ENCODE peak calls at places on chromosome 12, in four cellular contexts. J is heart right ventricle, V is neuronal stem cell, U is Panc1. C is an unnamed sample.

GRCh38 chr12:3137268-3137761 is 60.1 kb downstream of the TSPAN9 start:
- DNase-seq in J (peak; percentile 74), V (no peak), U (no peak), C (peak; percentile 47)

GRCh38 chr12:122884860-122885259 is 11.1 kb downstream of the VPS37B start:
- DNase-seq in J (no peak), V (no peak), U (no peak), C (no peak)

GRCh38 chr12:103529306-103529705 is 33.5 kb upstream of the C12orf42 start:
- DNase-seq in J (no peak), V (no peak), U (no peak), C (no peak)

GRCh38 chr12:57111046-57111698 is at the start of gene STAT6:
- DNase-seq in J (peak; percentile 75), V (no peak), U (no peak), C (peak; percentile 80)

GRCh38 chr12:51025182-51025747 is 919 bp downstream of the SLC11A2 start:
- DNase-seq in J (no peak), V (no peak), U (no peak), C (no peak)

GRCh38 chr12:97767347-97767746 is 304.7 kb downstream of the RMST start:
- DNase-seq in J (no peak), V (no peak), U (no peak), C (no peak)

GRCh38 chr12:119457251-119457650 is 122.7 kb downstream of the CCDC60 start:
- DNase-seq in J (no peak), V (no peak), U (no peak), C (no peak)

GRCh38 chr12:96170762-96171161 is 23.4 kb upstream of the ELK3 start:
- DNase-seq in J (no peak), V (no peak), U (no peak), C (no peak)

GRCh38 chr12:130041983-130042812 is 120.1 kb upstream of the FZD10 start:
- DNase-seq in J (peak; percentile 37), V (peak; percentile 57), U (no peak), C (no peak)

GRCh38 chr12:59808317-59808910 is 212.6 kb downstream of the SLC16A7 start:
- DNase-seq in J (no peak), V (peak; percentile 6), U (peak; percentile 18), C (peak; percentile 9)

GRCh38 chr12:113385282-113385882 is 18.3 kb downstream of the SDS start:
- DNase-seq in J (no peak), V (no peak), U (no peak), C (no peak)

GRCh38 chr12:94545937-94546771 is 86.5 kb upstream of the CEP83 start:
- DNase-seq in J (no peak), V (peak; percentile 43), U (peak; percentile 12), C (peak; percentile 51)

GRCh38 chr12:53074290-53074998 is 4.7 kb downstream of the SPRYD3 start:
- DNase-seq in J (no peak), V (no peak), U (no peak), C (no peak)

GRCh38 chr12:92717202-92717601 is 14.4 kb downstream of the PLEKHG7 start:
- DNase-seq in J (no peak), V (no peak), U (no peak), C (no peak)

GRCh38 chr12:991350-992278 is 591 bp downstream of the ERC1 start:
- DNase-seq in J (no peak), V (no peak), U (no peak), C (peak; percentile 67)

GRCh38 chr12:104888892-104889291 is 69.2 kb downstream of the SLC41A2 start:
- DNase-seq in J (no peak), V (no peak), U (no peak), C (no peak)

GRCh38 chr12:49345048-49345839 is 1.4 kb upstream of the DNAJC22 start:
- DNase-seq in J (no peak), V (no peak), U (no peak), C (no peak)

GRCh38 chr12:11508699-11509098 is 113.3 kb upstream of the PRB2 start:
- DNase-seq in J (no peak), V (no peak), U (no peak), C (no peak)

GRCh38 chr12:131007031-131007793 is 53.5 kb downstream of the ADGRD1 start:
- DNase-seq in J (peak; percentile 71), V (no peak), U (no peak), C (no peak)

GRCh38 chr12:57233357-57234232 is 4.1 kb downstream of the SHMT2 start:
- DNase-seq in J (no peak), V (no peak), U (no peak), C (no peak)

GRCh38 chr12:80317899-80318298 is 126.1 kb upstream of the PTPRQ start:
- DNase-seq in J (no peak), V (no peak), U (no peak), C (no peak)

GRCh38 chr12:122886851-122887816 is 8.8 kb downstream of the VPS37B start:
- DNase-seq in J (no peak), V (no peak), U (peak; percentile 83), C (no peak)

DNA sequence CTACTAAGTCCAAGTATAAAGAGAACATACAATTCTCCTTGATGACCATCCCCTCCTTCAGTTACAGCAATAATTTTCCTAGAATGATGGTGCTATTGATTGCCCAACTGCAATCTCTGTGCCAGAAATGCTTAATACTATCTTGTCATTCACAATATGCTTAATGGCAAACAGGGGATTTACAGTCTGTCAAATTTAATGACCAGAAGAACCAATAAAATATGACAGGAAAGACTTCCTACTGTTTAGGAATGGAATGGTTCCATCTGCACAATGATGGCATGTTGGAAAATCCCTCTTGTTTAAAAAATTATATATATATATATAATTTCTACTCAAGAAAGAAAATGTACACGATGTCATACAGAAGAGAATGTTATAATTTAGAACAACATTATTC is 623.2 kb downstream of the CCER1 start:
- DNase-seq in J (no peak), V (no peak), U (no peak), C (no peak)
- H3K4me3 ChIP-seq in J (no peak overlapping the region), V (no peak overlapping the region), U (no peak overlapping the region), C (no peak overlapping the region)

DNA sequence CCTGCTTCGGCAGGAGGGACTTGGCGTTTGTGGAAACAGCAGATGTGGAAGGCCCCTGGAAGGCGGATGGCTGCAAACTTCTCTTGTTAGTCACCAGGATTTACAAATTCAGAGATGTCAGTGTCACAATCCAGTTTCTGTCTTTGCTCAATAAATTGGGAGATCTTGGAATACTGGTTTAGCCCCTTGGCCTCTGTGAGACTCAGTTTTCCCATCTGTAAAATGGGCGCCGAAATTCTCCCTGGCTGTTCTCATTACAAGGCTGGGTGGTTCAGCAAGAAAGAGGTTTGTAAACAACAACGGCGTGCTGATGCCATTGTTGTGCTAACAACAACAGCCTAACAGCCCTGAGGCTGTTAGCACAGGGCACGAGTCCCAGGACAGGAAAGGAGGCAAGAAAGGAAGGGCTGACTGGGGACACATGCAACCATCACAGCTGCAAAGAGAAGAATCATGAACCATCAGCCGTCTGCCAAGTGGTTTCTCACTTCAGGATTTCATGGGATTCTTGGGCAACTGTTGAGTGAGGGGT is 127.5 kb downstream of the AACS start:
- DNase-seq in J (no peak), V (no peak), U (no peak), C (no peak)
- H3K27me3 ChIP-seq in J (peaks cover 62% of the 10 kb centered on the region), V (peaks cover 43% of the 10 kb centered on the region), U (peaks cover 27% of the 10 kb centered on the region), C (peaks cover 26% of the 10 kb centered on the region)

DNA sequence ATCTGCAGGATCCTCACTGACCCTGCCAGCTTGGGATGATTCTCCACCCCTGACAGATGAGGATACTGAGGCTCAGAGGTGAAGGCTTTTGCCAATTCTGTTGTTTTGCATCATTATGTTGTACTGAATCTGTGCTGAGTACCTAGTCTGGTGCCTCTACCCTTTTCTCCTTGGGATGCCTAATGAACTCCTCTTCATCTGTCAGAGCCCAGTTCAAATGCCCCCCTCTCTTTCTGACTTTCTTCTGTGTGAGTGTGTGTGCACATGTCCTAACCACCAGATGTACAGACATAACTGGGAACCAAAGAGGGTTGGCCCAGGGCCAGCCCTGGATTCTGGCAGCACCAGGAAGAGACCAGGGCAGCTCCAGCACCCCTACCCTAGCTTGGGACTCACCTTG is 22.8 kb downstream of the FOXN4 start:
- DNase-seq in J (no peak), V (no peak), U (no peak), C (no peak)
- H3K4me1 ChIP-seq in J (no peaks in the 10 kb centered on the region), V (peaks cover 8% of the 10 kb centered on the region), U (no peaks in the 10 kb centered on the region), C (no peaks in the 10 kb centered on the region)

GRCh38 chr12:32400866-32401265 is 1.5 kb downstream of the FGD4 start:
- DNase-seq in J (no peak), V (no peak), U (no peak), C (no peak)
- H3K4me3 ChIP-seq in J (peak overlapping the region; percentile 77), V (no peak overlapping the region), U (no peak overlapping the region), C (no peak overlapping the region)

DNA sequence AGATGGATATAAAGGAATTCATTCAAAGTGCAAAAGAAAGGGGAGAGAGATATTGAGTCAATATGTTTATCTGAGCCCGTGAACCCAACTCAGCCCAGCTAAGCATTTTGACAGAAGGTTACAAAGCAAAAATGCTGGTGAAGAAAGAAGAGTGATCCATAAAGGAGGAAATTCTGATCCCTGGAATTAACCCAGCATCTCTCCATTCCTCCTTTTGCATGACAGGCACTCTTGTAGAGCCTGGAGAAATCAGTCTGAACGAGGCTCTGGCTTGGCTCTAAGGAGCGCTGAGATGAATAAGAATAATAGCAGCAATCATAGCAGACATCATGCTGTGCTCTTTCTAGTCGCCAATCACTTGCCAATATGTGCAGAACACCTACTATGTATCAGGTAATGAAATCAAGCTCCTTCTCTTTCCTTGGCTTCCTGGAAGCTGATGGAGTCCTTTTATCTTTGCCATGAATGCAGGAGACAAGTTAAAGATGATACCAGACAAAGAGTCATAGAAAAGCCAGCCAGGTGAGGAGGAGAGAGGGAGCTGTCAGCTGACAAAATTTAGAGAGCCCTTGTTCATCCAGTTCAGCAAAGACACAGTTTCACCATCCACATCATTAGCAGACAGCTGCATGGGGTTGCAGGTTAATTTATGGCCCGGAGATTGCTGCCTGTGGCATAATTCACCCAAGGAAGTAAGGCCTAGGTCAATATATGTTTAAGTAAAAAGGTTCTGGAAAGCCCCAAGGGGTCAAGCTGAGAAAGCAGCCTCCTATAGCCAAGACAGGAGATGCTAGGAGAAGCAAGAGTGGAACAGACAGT is 476.5 kb upstream of the TBX3 start:
- DNase-seq in J (no peak), V (no peak), U (no peak), C (no peak)
- H3K27me3 ChIP-seq in J (no peaks in the 10 kb centered on the region), V (no peaks in the 10 kb centered on the region), U (no peaks in the 10 kb centered on the region), C (no peaks in the 10 kb centered on the region)

GRCh38 chr12:124682425-124683329 is 115.3 kb upstream of the NCOR2 start:
- DNase-seq in J (no peak), V (no peak), U (no peak), C (no peak)
- H3K4me1 ChIP-seq in J (peaks cover 54% of the 10 kb centered on the region), V (peaks cover 38% of the 10 kb centered on the region), U (peaks cover 91% of the 10 kb centered on the region), C (peaks cover 97% of the 10 kb centered on the region)

DNA sequence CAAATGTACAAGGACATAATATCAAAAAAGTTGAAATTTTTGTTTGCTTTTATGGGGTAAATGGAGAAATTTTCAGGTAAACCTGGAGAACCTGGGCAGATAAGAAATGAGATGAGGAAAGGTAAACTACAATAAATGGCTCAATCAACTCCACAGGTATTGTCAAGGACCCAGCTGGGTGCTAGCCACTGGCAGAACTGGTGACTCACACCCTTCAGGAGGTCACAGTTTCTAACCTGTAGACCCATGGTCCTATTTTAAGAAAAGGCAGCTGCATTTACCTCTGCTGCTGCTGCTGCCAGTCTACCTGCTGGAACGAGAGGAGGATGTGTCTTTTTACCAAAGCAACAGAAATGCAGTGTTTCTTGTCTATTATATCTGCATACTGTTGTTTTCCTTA is 226.6 kb downstream of the ALG10B start:
- DNase-seq in J (no peak), V (no peak), U (no peak), C (no peak)
- H3K4me3 ChIP-seq in J (no peak overlapping the region), V (no peak overlapping the region), U (no peak overlapping the region), C (no peak overlapping the region)

GRCh38 chr12:40898505-40898904 is 206.3 kb downstream of the CNTN1 start:
- DNase-seq in J (no peak), V (no peak), U (no peak), C (no peak)
- H3K27me3 ChIP-seq in J (no peaks in the 10 kb centered on the region), V (no peaks in the 10 kb centered on the region), U (no peaks in the 10 kb centered on the region), C (no peaks in the 10 kb centered on the region)